ENCODE peak calls at places on chromosomes 3 and 15, in five cellular contexts. G is T-helper 1 cell; J is activated CD8-positive, alpha-beta memory T cell treated with anti-CD3 and anti-CD28 coated beads for 4 hours; U is stimulated activated CD4-positive, alpha-beta T cell treated with anti-CD3 and anti-CD28 coated beads, TNF-alpha, amount 100 ng/mL, for 24 hours; E is GM23338. Y is an unnamed sample.

GRCh38 chr3:143171141-143171651 is 51.6 kb downstream of the CHST2 start:
- DNase-seq in G (no peak), J (no peak), U (no peak), E (no peak), Y (no peak)

GRCh38 chr3:129486057-129487035 is 42.1 kb upstream of the RHO start:
- DNase-seq in G (no peak), J (no peak), U (no peak), E (peak; percentile 56), Y (peak; percentile 46)

GRCh38 chr15:41462396-41462795 is 31.3 kb upstream of the ITPKA start:
- DNase-seq in G (no peak), J (no peak), U (no peak), E (no peak), Y (no peak)

GRCh38 chr15:65945616-65946015 is 76.3 kb downstream of the RAB11A start:
- DNase-seq in G (no peak), J (no peak), U (no peak), E (peak; percentile 62), Y (peak; percentile 30)

GRCh38 chr3:127443581-127444375 is 146.8 kb downstream of the TPRA1 start:
- DNase-seq in G (no peak), J (no peak), U (no peak), E (no peak), Y (no peak)

GRCh38 chr3:4562595-4562994 is 69.4 kb downstream of the ITPR1 start:
- DNase-seq in G (no peak), J (no peak), U (no peak), E (no peak), Y (no peak)

GRCh38 chr3:183468424-183468823 is 40.0 kb upstream of the MCF2L2 start:
- DNase-seq in G (no peak), J (no peak), U (no peak), E (no peak), Y (no peak)

GRCh38 chr3:183381673-183382072 is 46.7 kb downstream of the MCF2L2 start:
- DNase-seq in G (no peak), J (no peak), U (no peak), E (no peak), Y (no peak)

GRCh38 chr15:81296673-81297072 is 27.3 kb downstream of the STARD5 start:
- DNase-seq in G (peak; percentile 62), J (peak; percentile 34), U (peak; percentile 59), E (no peak), Y (peak; percentile 54)

GRCh38 chr15:81893182-81893833 is 152.5 kb downstream of the MEX3B start:
- DNase-seq in G (no peak), J (no peak), U (no peak), E (no peak), Y (no peak)

GRCh38 chr3:151265166-151265565 is 13.2 kb downstream of the P2RY14 start:
- DNase-seq in G (no peak), J (no peak), U (no peak), E (no peak), Y (no peak)

GRCh38 chr3:17356581-17356980 is 385.9 kb downstream of the TBC1D5 start:
- DNase-seq in G (no peak), J (no peak), U (no peak), E (peak; percentile 33), Y (peak; percentile 28)

GRCh38 chr3:36212291-36212690 is 168.0 kb upstream of the STAC start:
- DNase-seq in G (no peak), J (no peak), U (no peak), E (no peak), Y (no peak)

GRCh38 chr15:48096813-48097212 is 24.0 kb upstream of the SLC24A5 start:
- DNase-seq in G (no peak), J (no peak), U (no peak), E (no peak), Y (no peak)

GRCh38 chr3:134357914-134358811 is 16.1 kb downstream of the AMOTL2 start:
- DNase-seq in G (no peak), J (no peak), U (no peak), E (no peak), Y (peak; percentile 98)